ENCODE peak calls at places on chromosome 12, in nine cellular contexts. One of them, this sample, is unnamed.

GRCh38 chr12:113071427-113072112 is 15.0 kb downstream of the DTX1 start:
- DNase-seq in CD8-positive, alpha-beta T cell: no peak
- DNase-seq in kidney tubule cell: no peak
- DNase-seq in choroid plexus epithelial cell: no peak
- DNase-seq in activated CD8-positive, alpha-beta T cell treated with anti-CD3 and anti-CD28 coated beads, Interleukin-2, amount 10 ng/mL, durations not matched to agents 7 days and 5 days: no peak
- DNase-seq in right atrium auricular region: no peak
- DNase-seq in iPS-NIHi11: no peak
- DNase-seq in caudate nucleus: no peak
- DNase-seq in GM19239: no peak
- DNase-seq in this sample: no peak

GRCh38 chr12:106915635-106916026 is 40.1 kb upstream of the TMEM263 start:
- DNase-seq in CD8-positive, alpha-beta T cell: no peak
- DNase-seq in kidney tubule cell: no peak
- DNase-seq in choroid plexus epithelial cell: no peak
- DNase-seq in activated CD8-positive, alpha-beta T cell treated with anti-CD3 and anti-CD28 coated beads, Interleukin-2, amount 10 ng/mL, durations not matched to agents 7 days and 5 days: no peak
- DNase-seq in right atrium auricular region: no peak
- DNase-seq in iPS-NIHi11: no peak
- DNase-seq in caudate nucleus: no peak
- DNase-seq in GM19239: no peak
- DNase-seq in this sample: no peak

GRCh38 chr12:52204095-52204930 is 12.5 kb upstream of the KRT80 start:
- DNase-seq in CD8-positive, alpha-beta T cell: no peak
- DNase-seq in kidney tubule cell: no peak
- DNase-seq in choroid plexus epithelial cell: no peak
- DNase-seq in activated CD8-positive, alpha-beta T cell treated with anti-CD3 and anti-CD28 coated beads, Interleukin-2, amount 10 ng/mL, durations not matched to agents 7 days and 5 days: no peak
- DNase-seq in right atrium auricular region: no peak
- DNase-seq in iPS-NIHi11: peak
- DNase-seq in caudate nucleus: no peak
- DNase-seq in GM19239: no peak
- DNase-seq in this sample: peak

GRCh38 chr12:41661141-41661540 is 473.0 kb downstream of the PDZRN4 start:
- DNase-seq in CD8-positive, alpha-beta T cell: no peak
- DNase-seq in kidney tubule cell: no peak
- DNase-seq in choroid plexus epithelial cell: no peak
- DNase-seq in activated CD8-positive, alpha-beta T cell treated with anti-CD3 and anti-CD28 coated beads, Interleukin-2, amount 10 ng/mL, durations not matched to agents 7 days and 5 days: no peak
- DNase-seq in right atrium auricular region: no peak
- DNase-seq in iPS-NIHi11: no peak
- DNase-seq in caudate nucleus: no peak
- DNase-seq in GM19239: no peak
- DNase-seq in this sample: no peak

GRCh38 chr12:46218509-46219095 is 50.2 kb downstream of the SLC38A1 start:
- DNase-seq in CD8-positive, alpha-beta T cell: no peak
- DNase-seq in kidney tubule cell: no peak
- DNase-seq in choroid plexus epithelial cell: no peak
- DNase-seq in activated CD8-positive, alpha-beta T cell treated with anti-CD3 and anti-CD28 coated beads, Interleukin-2, amount 10 ng/mL, durations not matched to agents 7 days and 5 days: no peak
- DNase-seq in right atrium auricular region: no peak
- DNase-seq in iPS-NIHi11: no peak
- DNase-seq in caudate nucleus: no peak
- DNase-seq in GM19239: no peak
- DNase-seq in this sample: no peak

GRCh38 chr12:128644664-128645296 is 179.0 kb downstream of the SLC15A4 start:
- DNase-seq in CD8-positive, alpha-beta T cell: peak
- DNase-seq in kidney tubule cell: peak
- DNase-seq in choroid plexus epithelial cell: peak
- DNase-seq in activated CD8-positive, alpha-beta T cell treated with anti-CD3 and anti-CD28 coated beads, Interleukin-2, amount 10 ng/mL, durations not matched to agents 7 days and 5 days: peak
- DNase-seq in right atrium auricular region: no peak
- DNase-seq in iPS-NIHi11: peak
- DNase-seq in caudate nucleus: no peak
- DNase-seq in GM19239: peak
- DNase-seq in this sample: no peak

GRCh38 chr12:107760817-107761501 is at the start of gene PRDM4:
- DNase-seq in CD8-positive, alpha-beta T cell: peak
- DNase-seq in kidney tubule cell: peak
- DNase-seq in choroid plexus epithelial cell: peak
- DNase-seq in activated CD8-positive, alpha-beta T cell treated with anti-CD3 and anti-CD28 coated beads, Interleukin-2, amount 10 ng/mL, durations not matched to agents 7 days and 5 days: peak
- DNase-seq in right atrium auricular region: peak
- DNase-seq in iPS-NIHi11: peak
- DNase-seq in caudate nucleus: peak
- DNase-seq in GM19239: peak
- DNase-seq in this sample: peak

GRCh38 chr12:6773662-6774351 is 1.5 kb downstream of the LAG3 start:
- DNase-seq in CD8-positive, alpha-beta T cell: peak
- DNase-seq in kidney tubule cell: no peak
- DNase-seq in choroid plexus epithelial cell: no peak
- DNase-seq in activated CD8-positive, alpha-beta T cell treated with anti-CD3 and anti-CD28 coated beads, Interleukin-2, amount 10 ng/mL, durations not matched to agents 7 days and 5 days: peak
- DNase-seq in right atrium auricular region: no peak
- DNase-seq in iPS-NIHi11: peak
- DNase-seq in caudate nucleus: no peak
- DNase-seq in GM19239: no peak
- DNase-seq in this sample: peak

GRCh38 chr12:110345176-110345651 is 58.3 kb downstream of the ANAPC7 start:
- DNase-seq in CD8-positive, alpha-beta T cell: no peak
- DNase-seq in kidney tubule cell: peak
- DNase-seq in choroid plexus epithelial cell: no peak
- DNase-seq in activated CD8-positive, alpha-beta T cell treated with anti-CD3 and anti-CD28 coated beads, Interleukin-2, amount 10 ng/mL, durations not matched to agents 7 days and 5 days: no peak
- DNase-seq in right atrium auricular region: peak
- DNase-seq in iPS-NIHi11: peak
- DNase-seq in caudate nucleus: no peak
- DNase-seq in GM19239: no peak
- DNase-seq in this sample: no peak

GRCh38 chr12:124236651-124237050 is 58.2 kb upstream of the RFLNA start:
- DNase-seq in CD8-positive, alpha-beta T cell: no peak
- DNase-seq in kidney tubule cell: peak
- DNase-seq in choroid plexus epithelial cell: peak
- DNase-seq in activated CD8-positive, alpha-beta T cell treated with anti-CD3 and anti-CD28 coated beads, Interleukin-2, amount 10 ng/mL, durations not matched to agents 7 days and 5 days: no peak
- DNase-seq in right atrium auricular region: no peak
- DNase-seq in iPS-NIHi11: no peak
- DNase-seq in caudate nucleus: no peak
- DNase-seq in GM19239: no peak
- DNase-seq in this sample: peak

GRCh38 chr12:57429473-57430116 is 1.2 kb downstream of the R3HDM2 start:
- DNase-seq in CD8-positive, alpha-beta T cell: no peak
- DNase-seq in kidney tubule cell: peak
- DNase-seq in choroid plexus epithelial cell: peak
- DNase-seq in activated CD8-positive, alpha-beta T cell treated with anti-CD3 and anti-CD28 coated beads, Interleukin-2, amount 10 ng/mL, durations not matched to agents 7 days and 5 days: no peak
- DNase-seq in right atrium auricular region: no peak
- DNase-seq in iPS-NIHi11: no peak
- DNase-seq in caudate nucleus: no peak
- DNase-seq in GM19239: no peak
- DNase-seq in this sample: peak

GRCh38 chr12:71399197-71399596 is 40.4 kb upstream of the LGR5 start:
- DNase-seq in CD8-positive, alpha-beta T cell: no peak
- DNase-seq in kidney tubule cell: no peak
- DNase-seq in choroid plexus epithelial cell: no peak
- DNase-seq in activated CD8-positive, alpha-beta T cell treated with anti-CD3 and anti-CD28 coated beads, Interleukin-2, amount 10 ng/mL, durations not matched to agents 7 days and 5 days: no peak
- DNase-seq in right atrium auricular region: no peak
- DNase-seq in iPS-NIHi11: no peak
- DNase-seq in caudate nucleus: no peak
- DNase-seq in GM19239: no peak
- DNase-seq in this sample: no peak

GRCh38 chr12:11965258-11965910 is 105.4 kb upstream of the BCL2L14 start:
- DNase-seq in CD8-positive, alpha-beta T cell: no peak
- DNase-seq in kidney tubule cell: no peak
- DNase-seq in choroid plexus epithelial cell: no peak
- DNase-seq in activated CD8-positive, alpha-beta T cell treated with anti-CD3 and anti-CD28 coated beads, Interleukin-2, amount 10 ng/mL, durations not matched to agents 7 days and 5 days: no peak
- DNase-seq in right atrium auricular region: no peak
- DNase-seq in iPS-NIHi11: no peak
- DNase-seq in caudate nucleus: no peak
- DNase-seq in GM19239: no peak
- DNase-seq in this sample: no peak

GRCh38 chr12:13436696-13437391 is 240.3 kb downstream of the EMP1 start:
- DNase-seq in CD8-positive, alpha-beta T cell: no peak
- DNase-seq in kidney tubule cell: peak
- DNase-seq in choroid plexus epithelial cell: peak
- DNase-seq in activated CD8-positive, alpha-beta T cell treated with anti-CD3 and anti-CD28 coated beads, Interleukin-2, amount 10 ng/mL, durations not matched to agents 7 days and 5 days: no peak
- DNase-seq in right atrium auricular region: peak
- DNase-seq in iPS-NIHi11: no peak
- DNase-seq in caudate nucleus: no peak
- DNase-seq in GM19239: no peak
- DNase-seq in this sample: peak

GRCh38 chr12:44915958-44916357 is 39.8 kb upstream of the NELL2 start:
- DNase-seq in CD8-positive, alpha-beta T cell: no peak
- DNase-seq in kidney tubule cell: no peak
- DNase-seq in choroid plexus epithelial cell: no peak
- DNase-seq in activated CD8-positive, alpha-beta T cell treated with anti-CD3 and anti-CD28 coated beads, Interleukin-2, amount 10 ng/mL, durations not matched to agents 7 days and 5 days: no peak
- DNase-seq in right atrium auricular region: no peak
- DNase-seq in iPS-NIHi11: no peak
- DNase-seq in caudate nucleus: no peak
- DNase-seq in GM19239: no peak
- DNase-seq in this sample: no peak

GRCh38 chr12:101906226-101906625 is 28.8 kb downstream of the DRAM1 start:
- DNase-seq in CD8-positive, alpha-beta T cell: no peak
- DNase-seq in kidney tubule cell: no peak
- DNase-seq in choroid plexus epithelial cell: no peak
- DNase-seq in activated CD8-positive, alpha-beta T cell treated with anti-CD3 and anti-CD28 coated beads, Interleukin-2, amount 10 ng/mL, durations not matched to agents 7 days and 5 days: no peak
- DNase-seq in right atrium auricular region: no peak
- DNase-seq in iPS-NIHi11: no peak
- DNase-seq in caudate nucleus: no peak
- DNase-seq in GM19239: no peak
- DNase-seq in this sample: no peak

GRCh38 chr12:89663577-89664357 is 44.9 kb downstream of the ATP2B1 start:
- DNase-seq in CD8-positive, alpha-beta T cell: no peak
- DNase-seq in kidney tubule cell: no peak
- DNase-seq in choroid plexus epithelial cell: peak
- DNase-seq in activated CD8-positive, alpha-beta T cell treated with anti-CD3 and anti-CD28 coated beads, Interleukin-2, amount 10 ng/mL, durations not matched to agents 7 days and 5 days: no peak
- DNase-seq in right atrium auricular region: no peak
- DNase-seq in iPS-NIHi11: no peak
- DNase-seq in caudate nucleus: no peak
- DNase-seq in GM19239: no peak
- DNase-seq in this sample: peak

GRCh38 chr12:34396861-34397590 is 374.7 kb downstream of the ALG10 start:
- DNase-seq in CD8-positive, alpha-beta T cell: peak
- DNase-seq in kidney tubule cell: no peak
- DNase-seq in choroid plexus epithelial cell: no peak
- DNase-seq in activated CD8-positive, alpha-beta T cell treated with anti-CD3 and anti-CD28 coated beads, Interleukin-2, amount 10 ng/mL, durations not matched to agents 7 days and 5 days: no peak
- DNase-seq in right atrium auricular region: peak
- DNase-seq in iPS-NIHi11: peak
- DNase-seq in caudate nucleus: no peak
- DNase-seq in GM19239: no peak
- DNase-seq in this sample: no peak

GRCh38 chr12:131616316-131617098 is 94.4 kb upstream of the SFSWAP start:
- DNase-seq in CD8-positive, alpha-beta T cell: no peak
- DNase-seq in kidney tubule cell: no peak
- DNase-seq in choroid plexus epithelial cell: no peak
- DNase-seq in activated CD8-positive, alpha-beta T cell treated with anti-CD3 and anti-CD28 coated beads, Interleukin-2, amount 10 ng/mL, durations not matched to agents 7 days and 5 days: no peak
- DNase-seq in right atrium auricular region: no peak
- DNase-seq in iPS-NIHi11: no peak
- DNase-seq in caudate nucleus: no peak
- DNase-seq in GM19239: no peak
- DNase-seq in this sample: no peak

GRCh38 chr12:118103231-118103600 is 595 bp downstream of the VSIG10 start:
- DNase-seq in CD8-positive, alpha-beta T cell: peak
- DNase-seq in kidney tubule cell: peak
- DNase-seq in choroid plexus epithelial cell: peak
- DNase-seq in activated CD8-positive, alpha-beta T cell treated with anti-CD3 and anti-CD28 coated beads, Interleukin-2, amount 10 ng/mL, durations not matched to agents 7 days and 5 days: peak
- DNase-seq in right atrium auricular region: no peak
- DNase-seq in iPS-NIHi11: no peak
- DNase-seq in caudate nucleus: no peak
- DNase-seq in GM19239: no peak
- DNase-seq in this sample: peak

GRCh38 chr12:58925111-58925732 is 4.9 kb upstream of the LRIG3 start:
- DNase-seq in CD8-positive, alpha-beta T cell: no peak
- DNase-seq in kidney tubule cell: no peak
- DNase-seq in choroid plexus epithelial cell: no peak
- DNase-seq in activated CD8-positive, alpha-beta T cell treated with anti-CD3 and anti-CD28 coated beads, Interleukin-2, amount 10 ng/mL, durations not matched to agents 7 days and 5 days: no peak
- DNase-seq in right atrium auricular region: no peak
- DNase-seq in iPS-NIHi11: no peak
- DNase-seq in caudate nucleus: no peak
- DNase-seq in GM19239: no peak
- DNase-seq in this sample: no peak

GRCh38 chr12:18239561-18239960 is 21.8 kb upstream of the PIK3C2G start:
- DNase-seq in CD8-positive, alpha-beta T cell: no peak
- DNase-seq in kidney tubule cell: no peak
- DNase-seq in choroid plexus epithelial cell: peak
- DNase-seq in activated CD8-positive, alpha-beta T cell treated with anti-CD3 and anti-CD28 coated beads, Interleukin-2, amount 10 ng/mL, durations not matched to agents 7 days and 5 days: no peak
- DNase-seq in right atrium auricular region: no peak
- DNase-seq in iPS-NIHi11: no peak
- DNase-seq in caudate nucleus: no peak
- DNase-seq in GM19239: no peak
- DNase-seq in this sample: no peak

GRCh38 chr12:4910502-4911315 is 1.0 kb downstream of the KCNA1 start:
- DNase-seq in CD8-positive, alpha-beta T cell: no peak
- DNase-seq in kidney tubule cell: no peak
- DNase-seq in choroid plexus epithelial cell: no peak
- DNase-seq in activated CD8-positive, alpha-beta T cell treated with anti-CD3 and anti-CD28 coated beads, Interleukin-2, amount 10 ng/mL, durations not matched to agents 7 days and 5 days: no peak
- DNase-seq in right atrium auricular region: no peak
- DNase-seq in iPS-NIHi11: peak
- DNase-seq in caudate nucleus: no peak
- DNase-seq in GM19239: peak
- DNase-seq in this sample: peak

GRCh38 chr12:57479376-57480115 is at the start of gene ARHGAP9:
- DNase-seq in CD8-positive, alpha-beta T cell: peak
- DNase-seq in kidney tubule cell: no peak
- DNase-seq in choroid plexus epithelial cell: peak
- DNase-seq in activated CD8-positive, alpha-beta T cell treated with anti-CD3 and anti-CD28 coated beads, Interleukin-2, amount 10 ng/mL, durations not matched to agents 7 days and 5 days: peak
- DNase-seq in right atrium auricular region: no peak
- DNase-seq in iPS-NIHi11: no peak
- DNase-seq in caudate nucleus: no peak
- DNase-seq in GM19239: no peak
- DNase-seq in this sample: no peak

GRCh38 chr12:68439368-68440045 is 107.3 kb upstream of the MDM1 start:
- DNase-seq in CD8-positive, alpha-beta T cell: no peak
- DNase-seq in kidney tubule cell: no peak
- DNase-seq in choroid plexus epithelial cell: no peak
- DNase-seq in activated CD8-positive, alpha-beta T cell treated with anti-CD3 and anti-CD28 coated beads, Interleukin-2, amount 10 ng/mL, durations not matched to agents 7 days and 5 days: no peak
- DNase-seq in right atrium auricular region: no peak
- DNase-seq in iPS-NIHi11: no peak
- DNase-seq in caudate nucleus: no peak
- DNase-seq in GM19239: no peak
- DNase-seq in this sample: no peak